ENCODE peak calls at places on chromosomes 4 and X, in six cellular contexts. X is stomach, N is GM23338, O is spleen, V is prostate gland, K is breast epithelium. R is an unnamed sample. For H3K27me3, the result is how much of the 10 kb centered on the place peaks cover.

GRCh38 chr4:27861802-27862201 is 1001.2 kb downstream of the STIM2 start:
- DNase-seq in V (no peak), N (no peak), O (no peak), X (no peak), K (no peak), R (no peak)

GRCh38 chrX:139692506-139692849 is 15.5 kb downstream of the MCF2 start:
- DNase-seq in O (no peak), K (no peak), V (no peak), N (peak), X (no peak), R (no peak)

GRCh38 chr4:134944115-134944514 is 742.5 kb upstream of the PABPC4L start:
- DNase-seq in V (no peak), X (no peak), N (no peak), K (no peak), O (peak), R (no peak)

GRCh38 chr4:168604496-168605373 is 107.9 kb downstream of the PALLD start:
- DNase-seq in X (no peak), N (peak), V (peak), O (no peak), K (no peak), R (no peak)

GRCh38 chr4:27009539-27009938 is 148.9 kb downstream of the STIM2 start:
- DNase-seq in N (no peak), X (no peak), V (no peak), K (no peak), O (no peak), R (no peak)

GRCh38 chr4:112510468-112511293 is 5.3 kb downstream of the NEUROG2 start:
- DNase-seq in O (no peak), N (peak), V (no peak), K (no peak), X (no peak), R (no peak)

GRCh38 chr4:55545133-55545532 is 1.6 kb downstream of the CLOCK start:
- DNase-seq in O (no peak), K (no peak), V (no peak), X (no peak), N (peak), R (no peak)

GRCh38 chrX:103726477-103726876 is 15.8 kb downstream of the TMEM31 start:
- DNase-seq in V (no peak), X (peak), K (no peak), O (no peak), N (no peak), R (no peak)

GRCh38 chrX:16963216-16963615 is 16.8 kb downstream of the REPS2 start:
- DNase-seq in O (no peak), X (no peak), V (no peak), K (no peak), N (no peak), R (no peak)

GRCh38 chr4:2412534-2412884 is 5.9 kb downstream of the ZFYVE28 start:
- DNase-seq in K (no peak), O (peak), N (no peak), X (peak), V (no peak), R (no peak)

GRCh38 chr4:30765022-30765421 is 44.9 kb downstream of the PCDH7 start:
- DNase-seq in X (no peak), O (no peak), N (no peak), K (no peak), V (no peak), R (no peak)

GRCh38 chr4:93178279-93178678 is 650.3 kb upstream of the ATOH1 start:
- DNase-seq in K (no peak), O (no peak), X (no peak), N (no peak), V (no peak), R (no peak)

GRCh38 chrX:51931761-51932160 is 38.3 kb downstream of the MAGED1 start:
- DNase-seq in N (no peak), K (no peak), X (no peak), V (no peak), O (no peak), R (no peak)

GRCh38 chr4:81314196-81314896 is 99.3 kb upstream of the PRKG2 start:
- DNase-seq in N (no peak), O (no peak), K (no peak), V (no peak), X (peak), R (no peak)

GRCh38 chrX:21683910-21684309 is 25.8 kb upstream of the KLHL34 start:
- DNase-seq in K (no peak), V (no peak), X (no peak), N (no peak), O (no peak), R (no peak)

GRCh38 chr4:169188204-169188603 is 82.6 kb downstream of the SH3RF1 start:
- DNase-seq in X (no peak), N (no peak), V (no peak), K (no peak), O (no peak), R (no peak)

GRCh38 chrX:140767646-140768045 is 58.1 kb downstream of the LINC00632 start:
- DNase-seq in X (no peak), O (no peak), N (no peak), K (no peak), V (no peak), R (no peak)
- H3K27ac ChIP-seq in X (no peak), O (no peak), N (no peak), K (no peak), V (no peak), R (no peak)

GRCh38 chr4:186221624-186222023 is 5.7 kb upstream of the KLKB1 start:
- DNase-seq in N (no peak), V (no peak), O (no peak), X (no peak), K (no peak), R (no peak)

GRCh38 chr4:186216465-186217024 is 10.8 kb upstream of the KLKB1 start:
- DNase-seq in K (no peak), N (no peak), V (no peak), X (no peak), O (no peak), R (no peak)

GRCh38 chr4:186217733-186218293 is 9.5 kb upstream of the KLKB1 start:
- DNase-seq in V (no peak), N (no peak), X (no peak), O (no peak), K (no peak), R (no peak)
- H3K27me3 ChIP-seq in V (under half), N (under half), X (under half), O (under half), K (under half), R (under half)

DNA sequence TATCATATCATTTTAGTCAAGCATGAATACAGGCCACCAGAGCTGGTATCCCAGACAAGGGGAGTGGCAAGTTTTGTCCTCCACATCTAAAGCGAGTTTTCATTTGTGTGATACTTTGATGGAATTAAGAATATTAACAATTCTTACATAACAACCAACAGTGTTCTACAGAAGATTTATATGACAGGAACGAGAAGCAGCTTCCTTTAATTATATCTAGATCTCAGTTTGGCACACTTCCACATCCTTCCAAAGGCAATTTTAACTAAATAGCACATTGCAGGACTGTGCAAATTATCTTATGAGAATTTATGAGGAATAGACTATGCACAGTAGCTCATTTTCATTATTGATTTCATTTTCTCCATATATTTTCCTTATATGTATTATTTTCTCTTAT is 121.2 kb upstream of the GUCY1A1 start:
- DNase-seq in O (no peak), V (no peak), N (no peak), X (no peak), K (no peak), R (no peak)
- TF ChIP-seq POLR2AphosphoS5 in O (no peak), V (no peak), N (no peak), X (no peak), K (no peak), R (no peak)

DNA sequence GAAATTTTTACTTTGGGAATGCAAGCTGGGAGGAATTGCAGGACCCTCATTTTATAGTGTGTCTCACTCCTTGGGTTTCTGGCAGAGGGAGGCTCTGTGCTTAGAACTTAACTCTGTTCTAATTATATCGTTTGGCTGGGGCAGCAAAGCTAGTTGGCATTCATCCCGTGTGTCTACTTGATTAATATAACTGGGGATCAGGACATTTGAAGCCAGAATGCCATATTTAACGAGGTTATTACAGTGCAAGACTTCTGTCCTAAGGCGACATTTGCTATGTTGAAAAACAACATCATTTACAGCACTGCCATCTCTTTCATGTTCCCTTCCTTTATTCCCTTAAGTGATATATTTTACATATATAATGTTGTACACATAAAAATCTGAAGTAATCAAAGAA is 179.1 kb upstream of the TBC1D9 start:
- DNase-seq in V (no peak), K (no peak), X (no peak), N (no peak), O (no peak), R (no peak)
- H3K27ac ChIP-seq in V (no peak), K (no peak), X (no peak), N (no peak), O (no peak), R (no peak)

GRCh38 chrX:642436-643210 is 12.0 kb downstream of the SHOX start:
- DNase-seq in O (no peak), N (peak), V (no peak), X (peak), K (no peak), R (no peak)
- H3K27me3 ChIP-seq in O (under half), N (half or more), V (under half), X (half or more), K (half or more), R (under half)

R was measured in HL-60.